ENCODE peak calls at places on chromosomes 2 and 18, in six cellular contexts. L is ovary, R is H1, O is right lobe of liver, F is progenitor cell of endocrine pancreas, V is A549. H is an unnamed sample.

GRCh38 chr2:127609031-127609751 is 36.8 kb upstream of the GPR17 start:
- DNase-seq in O (no peak), R (no peak), F (no peak), V (no peak), L (peak), H (peak)

GRCh38 chr2:191501390-191502168 is 176.4 kb upstream of the NABP1 start:
- DNase-seq in F (no peak), V (peak), R (no peak), L (no peak), O (no peak), H (no peak)

GRCh38 chr2:64525323-64525625 is 1.1 kb downstream of the AFTPH start:
- DNase-seq in R (no peak), F (no peak), O (no peak), L (no peak), V (no peak), H (no peak)

GRCh38 chr2:223306371-223306770 is 254.4 kb downstream of the KCNE4 start:
- DNase-seq in R (peak), V (no peak), F (no peak), O (no peak), L (no peak), H (no peak)

GRCh38 chr2:240893363-240893828 is 2.6 kb downstream of the MAB21L4 start:
- DNase-seq in L (no peak), O (peak), F (no peak), R (no peak), V (no peak), H (peak)

GRCh38 chr18:13381907-13382682 is 163.5 kb downstream of the LDLRAD4 start:
- DNase-seq in F (no peak), V (no peak), L (peak), O (no peak), R (no peak), H (no peak)

GRCh38 chr2:53519925-53520629 is 247.5 kb upstream of the CHAC2 start:
- DNase-seq in F (no peak), R (no peak), V (no peak), L (no peak), O (no peak), H (no peak)

GRCh38 chr2:239606955-239607794 is 206.4 kb upstream of the HDAC4 start:
- DNase-seq in V (no peak), F (no peak), L (no peak), R (no peak), O (no peak), H (no peak)

GRCh38 chr2:33723322-33723721 is 124.2 kb upstream of the FAM98A start:
- DNase-seq in V (no peak), L (no peak), F (no peak), R (no peak), O (no peak), H (no peak)

GRCh38 chr2:58347810-58348209 is 106.7 kb upstream of the FANCL start:
- DNase-seq in F (no peak), O (no peak), R (no peak), V (no peak), L (no peak), H (no peak)

GRCh38 chr18:63040788-63041410 is 278.7 kb downstream of the BCL2 start:
- DNase-seq in F (no peak), V (no peak), R (no peak), L (no peak), O (no peak), H (no peak)

GRCh38 chr18:79851981-79852380 is 54.2 kb downstream of the KCNG2 start:
- DNase-seq in V (no peak), O (peak), R (no peak), L (no peak), F (no peak), H (no peak)

GRCh38 chr2:172928754-172929153 is 146.9 kb upstream of the MAP3K20 start:
- DNase-seq in R (no peak), V (no peak), L (no peak), F (no peak), O (no peak), H (no peak)

GRCh38 chr2:171181067-171182049 is 20.7 kb upstream of the TLK1 start:
- DNase-seq in F (no peak), R (no peak), O (no peak), L (no peak), V (no peak), H (no peak)

GRCh38 chr2:68774569-68775271 is 40.1 kb downstream of the ARHGAP25 start:
- DNase-seq in O (peak), L (peak), V (no peak), F (no peak), R (no peak), H (no peak)

GRCh38 chr2:128639693-128640092 is 321.0 kb upstream of the HS6ST1 start:
- DNase-seq in V (no peak), R (no peak), L (no peak), F (peak), O (peak), H (no peak)

GRCh38 chr2:186588421-186588820 is 1.4 kb upstream of the ITGAV start:
- DNase-seq in R (no peak), L (no peak), V (no peak), O (no peak), F (no peak), H (no peak)

GRCh38 chr2:20186078-20186854 is 38.7 kb downstream of the SDC1 start:
- DNase-seq in V (peak), L (no peak), O (peak), R (no peak), F (no peak), H (no peak)

GRCh38 chr2:13524492-13524891 is 807.8 kb downstream of the TRIB2 start:
- DNase-seq in R (no peak), V (no peak), F (no peak), O (no peak), L (no peak), H (no peak)

GRCh38 chr18:12518326-12518725 is 110.6 kb downstream of the PRELID3A start:
- DNase-seq in L (no peak), O (no peak), F (no peak), R (no peak), V (no peak), H (no peak)

GRCh38 chr2:197092431-197092830 is 165.9 kb upstream of the PGAP1 start:
- DNase-seq in O (no peak), V (no peak), F (no peak), L (no peak), R (no peak), H (no peak)

GRCh38 chr18:23835506-23835905 is 146.3 kb downstream of the LAMA3 start:
- DNase-seq in F (no peak), R (no peak), L (no peak), O (no peak), V (no peak), H (no peak)

GRCh38 chr18:61896118-61896517 is 3.3 kb upstream of the RNF152 start:
- DNase-seq in R (no peak), F (no peak), O (no peak), V (no peak), L (no peak), H (no peak)

GRCh38 chr2:70098032-70098431 is 10.8 kb downstream of the PCBP1 start:
- DNase-seq in V (no peak), L (no peak), R (no peak), O (peak), F (no peak), H (no peak)

GRCh38 chr18:79410171-79410641 is 14.5 kb downstream of the NFATC1 start:
- DNase-seq in R (no peak), O (peak), L (peak), V (no peak), F (no peak), H (no peak)

GRCh38 chr2:163419000-163419575 is 316.7 kb downstream of the FIGN start:
- DNase-seq in L (no peak), O (no peak), F (no peak), V (no peak), R (no peak), H (no peak)

GRCh38 chr18:52242711-52243110 is 97.3 kb upstream of the DCC start:
- DNase-seq in V (no peak), L (no peak), O (no peak), R (no peak), F (no peak), H (no peak)

GRCh38 chr2:195520671-195521155 is 136.3 kb upstream of the SLC39A10 start:
- DNase-seq in V (peak), O (no peak), R (no peak), L (no peak), F (no peak), H (no peak)

GRCh38 chr2:77839102-77839501 is 316.9 kb upstream of the LRRTM4 start:
- DNase-seq in V (no peak), F (no peak), O (no peak), L (no peak), R (no peak), H (no peak)

GRCh38 chr2:6822394-6822793 is 43.3 kb downstream of the CMPK2 start:
- DNase-seq in R (no peak), F (no peak), L (no peak), O (no peak), V (no peak), H (no peak)

GRCh38 chr2:4354678-4355077 is 651.3 kb downstream of the DCDC2C start:
- DNase-seq in O (no peak), R (peak), L (no peak), V (no peak), F (no peak), H (peak)

GRCh38 chr2:136783856-136784255 is 18.5 kb downstream of the THSD7B start:
- DNase-seq in L (no peak), R (no peak), O (no peak), F (no peak), V (no peak), H (no peak)

GRCh38 chr2:70684846-70685622 is 83.0 kb downstream of the ADD2 start:
- DNase-seq in F (no peak), L (no peak), R (no peak), V (no peak), O (no peak), H (no peak)

GRCh38 chr2:220585241-220585640 is 957.8 kb downstream of the SLC4A3 start:
- DNase-seq in L (no peak), V (no peak), O (no peak), F (no peak), R (no peak), H (no peak)

GRCh38 chr2:42091671-42092070 is 43.9 kb downstream of the PKDCC start:
- DNase-seq in L (no peak), V (no peak), F (no peak), O (no peak), R (no peak), H (no peak)

GRCh38 chr2:205556357-205556756 is 125.9 kb upstream of the NRP2 start:
- DNase-seq in O (no peak), F (no peak), L (no peak), R (no peak), V (no peak), H (no peak)

GRCh38 chr2:233563663-233564430 is 2.7 kb downstream of the USP40 start:
- DNase-seq in F (no peak), L (no peak), R (no peak), O (no peak), V (no peak), H (no peak)

GRCh38 chr2:2564300-2565085 is 233.4 kb upstream of the MYT1L start:
- DNase-seq in R (no peak), O (no peak), V (no peak), F (no peak), L (no peak), H (peak)

GRCh38 chr18:61887838-61888237 is 5.0 kb downstream of the RNF152 start:
- DNase-seq in L (no peak), R (no peak), F (no peak), V (no peak), O (no peak), H (no peak)

GRCh38 chr18:34158881-34159690 is 65.6 kb downstream of the NOL4 start:
- DNase-seq in V (no peak), F (peak), L (peak), O (peak), R (peak), H (peak)
- TF ChIP-seq CTCF in V (no peak), F (peak), L (no peak), O (no peak), R (peak), H (peak)

GRCh38 chr18:57091231-57091630 is 55.7 kb upstream of the BOD1L2 start:
- DNase-seq in L (no peak), R (no peak), O (no peak), V (no peak), F (no peak), H (no peak)

GRCh38 chr18:57094199-57094598 is 52.7 kb upstream of the BOD1L2 start:
- DNase-seq in L (no peak), F (no peak), O (no peak), R (no peak), V (no peak), H (no peak)

GRCh38 chr18:57095884-57096283 is 51.0 kb upstream of the BOD1L2 start:
- DNase-seq in O (no peak), F (no peak), R (no peak), L (no peak), V (no peak), H (no peak)
- TF ChIP-seq CTCF in O (no peak), F (no peak), R (no peak), L (no peak), V (no peak), H (no peak)

GRCh38 chr2:156333951-156334495 is 1.5 kb upstream of the NR4A2 start:
- DNase-seq in L (peak), O (peak), F (peak), R (no peak), V (no peak), H (no peak)
- TF ChIP-seq CTCF in L (no peak), O (no peak), F (peak), R (no peak), V (no peak), H (no peak)

GRCh38 chr18:55384551-55385275 is 203.3 kb downstream of the TCF4 start:
- DNase-seq in L (no peak), V (no peak), R (peak), O (no peak), F (no peak), H (no peak)
- TF ChIP-seq CTCF in L (no peak), V (no peak), R (peak), O (no peak), F (peak), H (peak)

DNA sequence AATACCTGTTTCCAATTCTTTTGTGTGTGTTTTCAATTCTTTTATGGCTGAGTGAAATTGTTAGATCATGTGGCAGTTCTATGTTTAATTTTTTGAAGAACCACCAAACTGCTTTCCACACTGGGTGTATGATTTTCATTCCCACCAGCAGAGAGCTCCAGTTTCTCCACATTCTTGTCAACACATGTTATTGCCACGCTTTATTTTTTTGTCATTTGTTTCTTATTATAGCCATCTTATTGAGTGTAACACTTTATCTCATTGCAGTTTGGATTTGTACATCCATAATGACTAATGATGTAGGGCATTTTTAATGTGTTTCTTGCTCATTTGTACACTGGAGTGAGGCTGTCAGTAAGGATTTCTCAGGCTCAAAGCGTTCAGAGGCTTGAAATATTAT is 184.3 kb downstream of the PIEZO2 start:
- DNase-seq in O (no peak), R (no peak), L (no peak), V (no peak), F (no peak), H (no peak)
- TF ChIP-seq CTCF in O (no peak), R (no peak), L (no peak), V (no peak), F (no peak), H (no peak)

GRCh38 chr2:224938670-224939309 is 103.5 kb downstream of the DOCK10 start:
- DNase-seq in R (no peak), F (no peak), O (no peak), V (no peak), L (no peak), H (no peak)
- TF ChIP-seq CTCF in R (no peak), F (no peak), O (no peak), V (no peak), L (no peak), H (no peak)

DNA sequence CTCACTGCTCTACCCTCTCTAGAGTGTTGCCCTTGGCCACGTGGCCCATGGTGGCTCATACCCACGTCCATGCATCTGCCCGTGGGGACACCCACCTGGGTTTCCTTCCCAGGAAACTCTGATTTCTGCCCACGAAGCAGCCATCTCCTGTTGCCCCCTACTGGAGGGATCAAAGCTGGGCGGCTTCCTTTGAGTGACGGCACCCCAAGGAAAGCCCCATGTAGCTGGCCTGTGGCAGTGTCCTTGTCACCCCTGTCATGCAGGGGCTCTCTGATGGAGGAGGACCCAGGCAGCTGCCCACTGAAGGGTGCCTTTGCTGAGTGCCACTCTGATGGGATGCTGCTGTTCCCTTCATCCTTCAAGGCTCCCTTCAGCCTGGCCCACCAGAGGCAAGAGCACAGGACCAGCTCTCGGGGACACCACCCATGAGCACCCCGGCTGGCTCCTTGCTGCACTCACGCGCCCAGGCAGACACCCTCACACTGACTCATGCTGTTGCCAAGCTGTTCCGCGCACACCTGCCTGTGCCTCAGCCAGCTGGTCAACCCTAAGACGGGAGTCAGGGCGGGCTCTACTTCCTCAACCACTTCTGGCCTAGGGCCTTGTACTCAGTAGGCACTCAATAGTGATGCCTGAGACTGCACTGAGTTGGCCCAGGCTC is 101.1 kb downstream of the CTIF start:
- DNase-seq in O (no peak), R (no peak), L (no peak), F (no peak), V (peak), H (no peak)
- TF ChIP-seq CTCF in O (no peak), R (peak), L (no peak), F (peak), V (peak), H (peak)

DNA sequence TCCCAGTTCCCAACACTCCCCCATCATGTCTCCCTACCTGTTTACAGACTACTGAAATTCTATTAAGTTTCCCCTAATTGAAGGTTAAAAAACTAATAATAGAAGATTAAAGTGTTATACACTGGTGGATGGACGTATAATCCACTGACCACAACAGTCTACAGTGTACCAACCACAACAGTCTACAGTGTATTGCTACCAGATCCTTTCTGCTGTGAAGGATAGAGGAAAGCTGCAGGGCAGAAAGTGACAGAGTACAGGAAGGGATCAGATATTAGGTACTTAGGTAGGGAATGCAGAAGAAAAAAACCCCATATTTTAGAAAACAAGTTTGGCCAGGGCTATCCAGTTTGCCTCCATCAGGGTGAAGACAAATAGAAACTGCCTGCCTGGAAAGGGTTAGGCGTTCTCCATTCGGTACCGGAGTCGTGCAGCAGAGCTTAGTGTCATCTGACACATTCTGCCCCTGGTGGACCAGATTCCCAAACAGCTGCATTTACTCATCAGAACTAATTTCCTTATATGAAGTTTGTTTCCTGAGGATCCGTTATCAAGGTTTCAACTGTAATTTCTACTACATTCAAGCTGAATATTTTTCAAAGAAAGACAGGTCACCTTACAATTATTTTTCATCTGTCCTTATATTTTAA is 49.9 kb downstream of the KLF7 start:
- DNase-seq in V (no peak), R (no peak), F (no peak), L (no peak), O (no peak), H (no peak)
- TF ChIP-seq CTCF in V (no peak), R (peak), F (no peak), L (no peak), O (no peak), H (no peak)